ENCODE peak calls at places on chromosome 20, in six cellular contexts. Q, N, W, F, T and K are unnamed samples.

GRCh38 chr20:44582321-44583025 is at the start of gene PKIG:
- DNase-seq in Q (no peak), N (no peak), W (no peak), F (no peak), T (no peak), K (no peak)

GRCh38 chr20:63678071-63678470 is 18.4 kb upstream of the TNFRSF6B start:
- DNase-seq in Q (no peak), N (no peak), W (no peak), F (no peak), T (no peak), K (no peak)

GRCh38 chr20:23937303-23938117 is 51.1 kb downstream of the GGTLC1 start:
- DNase-seq in Q (peak), N (peak), W (peak), F (peak), T (peak), K (peak)

GRCh38 chr20:63553251-63553932 is 567 bp upstream of the FNDC11 start:
- DNase-seq in Q (peak), N (peak), W (peak), F (peak), T (peak), K (no peak)

GRCh38 chr20:23374441-23374840 is 12.5 kb downstream of the GZF1 start:
- DNase-seq in Q (no peak), N (no peak), W (no peak), F (no peak), T (no peak), K (no peak)

GRCh38 chr20:41358230-41358629 is 8.4 kb downstream of the EMILIN3 start:
- DNase-seq in Q (no peak), N (no peak), W (no peak), F (no peak), T (no peak), K (no peak)

GRCh38 chr20:49328790-49329189 is 50.9 kb upstream of the ZNFX1 start:
- DNase-seq in Q (no peak), N (no peak), W (no peak), F (no peak), T (no peak), K (no peak)

GRCh38 chr20:63029358-63030121 is 22.8 kb upstream of the BHLHE23 start:
- DNase-seq in Q (no peak), N (no peak), W (no peak), F (no peak), T (no peak), K (no peak)

GRCh38 chr20:23655551-23656211 is 17.9 kb upstream of the CST3 start:
- DNase-seq in Q (no peak), N (no peak), W (no peak), F (no peak), T (no peak), K (peak)

GRCh38 chr20:50070361-50070760 is 42.6 kb downstream of the UBE2V1 start:
- DNase-seq in Q (peak), N (no peak), W (no peak), F (no peak), T (no peak), K (no peak)

GRCh38 chr20:23059831-23060230 is 10.4 kb upstream of the THBD start:
- DNase-seq in Q (no peak), N (no peak), W (no peak), F (no peak), T (no peak), K (no peak)

GRCh38 chr20:62246872-62247652 is 8.7 kb downstream of the OSBPL2 start:
- DNase-seq in Q (peak), N (no peak), W (no peak), F (no peak), T (no peak), K (no peak)

GRCh38 chr20:19582782-19583181 is 175.3 kb upstream of the RIN2 start:
- DNase-seq in Q (no peak), N (no peak), W (no peak), F (no peak), T (no peak), K (no peak)

GRCh38 chr20:54153041-54153327 is 20.8 kb downstream of the CYP24A1 start:
- DNase-seq in Q (no peak), N (no peak), W (no peak), F (no peak), T (no peak), K (no peak)

GRCh38 chr20:51340451-51340840 is 202.1 kb downstream of the NFATC2 start:
- DNase-seq in Q (no peak), N (no peak), W (no peak), F (peak), T (no peak), K (no peak)

GRCh38 chr20:3171391-3172125 is 1.8 kb downstream of the LZTS3 start:
- DNase-seq in Q (no peak), N (no peak), W (peak), F (no peak), T (no peak), K (no peak)

GRCh38 chr20:4896971-4897497 is 104.3 kb downstream of the SLC23A2 start:
- DNase-seq in Q (no peak), N (no peak), W (no peak), F (no peak), T (no peak), K (no peak)

GRCh38 chr20:42714298-42715141 is 475.2 kb downstream of the PTPRT start:
- DNase-seq in Q (no peak), N (no peak), W (peak), F (no peak), T (no peak), K (no peak)

GRCh38 chr20:43537921-43538854 is 20.6 kb upstream of the SGK2 start:
- DNase-seq in Q (peak), N (no peak), W (peak), F (peak), T (no peak), K (peak)

GRCh38 chr20:51801220-51801991 is 915 bp downstream of the SALL4 start:
- DNase-seq in Q (no peak), N (no peak), W (peak), F (no peak), T (no peak), K (no peak)

GRCh38 chr20:60087563-60088105 is 129.4 kb downstream of the CDH26 start:
- DNase-seq in Q (no peak), N (no peak), W (no peak), F (no peak), T (no peak), K (no peak)

GRCh38 chr20:62382306-62383198 is 4.4 kb upstream of the RPS21 start:
- DNase-seq in Q (peak), N (peak), W (peak), F (peak), T (peak), K (no peak)

GRCh38 chr20:25606094-25606640 is 17.6 kb downstream of the NANP start:
- DNase-seq in Q (no peak), N (no peak), W (no peak), F (no peak), T (no peak), K (no peak)

GRCh38 chr20:59398552-59399265 is 98.3 kb downstream of the EDN3 start:
- DNase-seq in Q (no peak), N (no peak), W (no peak), F (no peak), T (no peak), K (no peak)

GRCh38 chr20:63087236-63087871 is 80.6 kb upstream of the BHLHE23 start:
- DNase-seq in Q (no peak), N (no peak), W (no peak), F (no peak), T (no peak), K (no peak)

GRCh38 chr20:61797200-61797599 is 268.5 kb downstream of the TAF4 start:
- DNase-seq in Q (no peak), N (no peak), W (no peak), F (no peak), T (no peak), K (no peak)

GRCh38 chr20:40009542-40009941 is 679.5 kb downstream of the MAFB start:
- DNase-seq in Q (no peak), N (no peak), W (no peak), F (no peak), T (no peak), K (no peak)

GRCh38 chr20:62977613-62978558 is 25.4 kb downstream of the SLC17A9 start:
- DNase-seq in Q (no peak), N (peak), W (peak), F (peak), T (no peak), K (no peak)

GRCh38 chr20:20210327-20210726 is 157.6 kb upstream of the INSM1 start:
- DNase-seq in Q (no peak), N (no peak), W (peak), F (no peak), T (no peak), K (no peak)

GRCh38 chr20:51022803-51023616 is at the start of gene KCNG1:
- DNase-seq in Q (no peak), N (no peak), W (peak), F (peak), T (peak), K (no peak)

GRCh38 chr20:53805895-53806384 is 212.3 kb upstream of the ZNF217 start:
- DNase-seq in Q (no peak), N (no peak), W (no peak), F (no peak), T (no peak), K (no peak)

GRCh38 chr20:56343861-56344381 is 14.9 kb upstream of the FAM210B start:
- DNase-seq in Q (no peak), N (no peak), W (peak), F (peak), T (peak), K (no peak)
- TF ChIP-seq GABPA in Q (no peak), N (no peak), W (no peak), F (no peak), T (no peak), K (no peak)

GRCh38 chr20:47311967-47312681 is 44.4 kb downstream of the ZMYND8 start:
- DNase-seq in Q (no peak), N (no peak), W (no peak), F (no peak), T (no peak), K (no peak)
- TF ChIP-seq POLR2AphosphoS5 in Q (peak), N (no peak), W (no peak), F (no peak), T (no peak), K (no peak)

GRCh38 chr20:10637062-10637559 is 36.7 kb downstream of the JAG1 start:
- DNase-seq in Q (no peak), N (no peak), W (no peak), F (no peak), T (no peak), K (peak)
- TF ChIP-seq GABPA in Q (no peak), N (no peak), W (no peak), F (no peak), T (no peak), K (no peak)

DNA sequence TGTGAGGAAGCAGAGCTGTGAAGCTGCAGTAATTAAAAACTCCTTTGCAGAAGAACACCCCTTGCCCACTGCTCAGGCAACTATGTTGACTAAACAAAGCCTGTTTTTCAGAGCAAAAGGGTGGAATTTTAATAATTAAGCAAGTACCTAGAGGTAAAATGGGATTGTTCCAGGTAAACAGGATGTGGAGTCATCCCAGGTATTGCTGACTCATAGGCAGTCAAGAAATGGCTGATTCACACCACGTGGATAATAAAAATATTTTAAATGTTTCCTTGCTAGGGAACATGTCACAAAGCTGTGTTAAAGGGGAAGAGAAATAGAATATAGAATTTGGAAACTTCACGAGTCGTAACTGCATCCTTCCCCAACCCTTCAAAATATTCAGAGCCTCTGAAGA is 491.8 kb downstream of the BTBD3 start:
- DNase-seq in Q (no peak), N (no peak), W (no peak), F (no peak), T (no peak), K (no peak)
- TF ChIP-seq POLR2AphosphoS5 in Q (no peak), N (no peak), W (no peak), F (no peak), T (no peak), K (no peak)

GRCh38 chr20:15547109-15547508 is 1026.1 kb downstream of the KIF16B start:
- DNase-seq in Q (no peak), N (no peak), W (no peak), F (no peak), T (no peak), K (no peak)
- TF ChIP-seq GABPA in Q (no peak), N (no peak), W (no peak), F (no peak), T (no peak), K (no peak)

DNA sequence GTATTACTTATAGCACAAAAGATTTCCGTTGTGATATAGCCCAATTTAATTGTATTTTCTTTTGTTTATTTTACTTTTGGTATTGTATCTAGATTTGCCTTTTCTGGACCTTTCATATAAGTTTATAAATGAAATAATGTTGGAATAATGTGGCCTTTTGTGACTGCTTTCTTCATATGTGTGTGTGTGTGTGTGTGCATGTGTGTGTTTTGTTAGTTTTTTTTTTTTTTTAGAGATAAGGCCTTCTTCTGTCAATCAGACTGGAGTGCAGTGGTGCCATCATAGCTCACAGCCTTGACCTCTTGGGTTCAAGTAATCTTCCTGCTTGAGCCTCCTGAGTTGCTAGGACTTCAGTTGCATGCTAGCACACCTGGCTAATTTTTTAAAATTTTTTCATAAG is 37.8 kb upstream of the ASXL1 start:
- DNase-seq in Q (no peak), N (no peak), W (no peak), F (no peak), T (no peak), K (no peak)
- TF ChIP-seq POLR2AphosphoS5 in Q (no peak), N (no peak), W (no peak), F (no peak), T (no peak), K (no peak)

DNA sequence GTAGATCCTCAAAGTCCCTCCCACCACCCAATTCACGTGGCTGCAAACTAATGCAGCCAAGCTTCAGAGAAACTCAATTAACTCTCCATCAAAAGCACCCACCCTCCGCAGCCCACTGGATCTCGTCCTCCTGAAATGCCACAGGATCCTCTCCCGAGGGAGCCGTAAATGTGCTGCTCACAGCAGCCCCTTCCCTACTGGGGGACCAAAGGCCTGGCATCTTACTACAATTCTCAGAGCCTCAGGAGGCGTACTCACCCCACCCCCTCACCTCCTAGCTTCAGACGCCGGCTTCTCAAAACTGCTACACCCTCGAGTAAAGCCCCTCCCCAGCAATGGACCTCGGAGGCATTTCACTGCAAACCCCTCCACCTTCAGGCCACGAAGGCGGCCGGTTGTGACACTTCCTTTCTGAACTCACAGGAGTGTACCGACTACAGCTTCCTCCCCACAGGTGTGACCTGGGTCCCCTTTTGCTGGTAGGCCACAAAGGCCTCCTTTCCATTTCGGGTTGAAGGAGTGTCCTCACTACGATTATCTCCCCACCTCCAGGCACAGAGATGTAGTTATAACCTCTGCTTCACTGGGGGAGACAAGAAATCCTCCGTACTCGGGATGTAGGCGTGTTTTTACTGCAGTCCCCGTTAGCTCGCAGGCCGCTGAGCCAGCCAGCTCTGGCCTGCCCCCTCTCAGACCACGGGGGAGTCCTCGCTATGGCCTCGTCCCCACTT is 722 bp downstream of the CPNE1 start:
- DNase-seq in Q (peak), N (no peak), W (peak), F (peak), T (no peak), K (no peak)
- TF ChIP-seq GABPA in Q (no peak), N (no peak), W (no peak), F (no peak), T (no peak), K (peak)

DNA sequence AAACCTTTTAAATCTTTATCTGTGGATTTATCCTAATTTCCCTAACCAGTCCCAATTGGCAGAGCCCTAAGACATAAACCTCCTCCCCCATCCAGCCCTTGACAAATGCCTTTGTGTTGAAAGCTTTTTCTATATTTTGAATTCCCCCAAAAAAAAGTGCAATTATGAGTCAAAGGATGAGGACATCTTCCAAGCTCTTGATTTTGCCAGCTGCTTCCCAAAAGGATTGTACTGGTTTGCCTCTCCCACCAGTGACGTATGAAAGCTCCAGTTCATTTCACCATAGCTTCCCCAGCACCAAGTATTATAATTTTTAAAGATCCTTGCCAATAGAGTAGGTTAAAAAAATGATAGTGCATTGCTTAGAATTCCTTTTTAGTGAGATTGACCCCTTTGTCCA is 39.0 kb downstream of the SIRPA start:
- DNase-seq in Q (no peak), N (no peak), W (no peak), F (no peak), T (no peak), K (no peak)
- TF ChIP-seq POLR2AphosphoS5 in Q (no peak), N (no peak), W (no peak), F (no peak), T (no peak), K (no peak)

GRCh38 chr20:8901237-8902025 is 167.5 kb upstream of the PLCB4 start:
- DNase-seq in Q (no peak), N (no peak), W (no peak), F (no peak), T (no peak), K (no peak)
- TF ChIP-seq GABPA in Q (no peak), N (no peak), W (no peak), F (no peak), T (no peak), K (no peak)

GRCh38 chr20:58390659-58391035 is 1.6 kb downstream of the VAPB start:
- DNase-seq in Q (no peak), N (no peak), W (no peak), F (no peak), T (no peak), K (no peak)

GRCh38 chr20:58388882-58389323 is at the start of gene VAPB:
- DNase-seq in Q (peak), N (peak), W (peak), F (peak), T (peak), K (peak)

GRCh38 chr20:58388028-58388601 is 914 bp upstream of the VAPB start:
- DNase-seq in Q (no peak), N (no peak), W (no peak), F (no peak), T (no peak), K (no peak)

GRCh38 chr20:58389968-58390658 is 1.1 kb downstream of the VAPB start:
- DNase-seq in Q (no peak), N (no peak), W (no peak), F (peak), T (no peak), K (no peak)

DNA sequence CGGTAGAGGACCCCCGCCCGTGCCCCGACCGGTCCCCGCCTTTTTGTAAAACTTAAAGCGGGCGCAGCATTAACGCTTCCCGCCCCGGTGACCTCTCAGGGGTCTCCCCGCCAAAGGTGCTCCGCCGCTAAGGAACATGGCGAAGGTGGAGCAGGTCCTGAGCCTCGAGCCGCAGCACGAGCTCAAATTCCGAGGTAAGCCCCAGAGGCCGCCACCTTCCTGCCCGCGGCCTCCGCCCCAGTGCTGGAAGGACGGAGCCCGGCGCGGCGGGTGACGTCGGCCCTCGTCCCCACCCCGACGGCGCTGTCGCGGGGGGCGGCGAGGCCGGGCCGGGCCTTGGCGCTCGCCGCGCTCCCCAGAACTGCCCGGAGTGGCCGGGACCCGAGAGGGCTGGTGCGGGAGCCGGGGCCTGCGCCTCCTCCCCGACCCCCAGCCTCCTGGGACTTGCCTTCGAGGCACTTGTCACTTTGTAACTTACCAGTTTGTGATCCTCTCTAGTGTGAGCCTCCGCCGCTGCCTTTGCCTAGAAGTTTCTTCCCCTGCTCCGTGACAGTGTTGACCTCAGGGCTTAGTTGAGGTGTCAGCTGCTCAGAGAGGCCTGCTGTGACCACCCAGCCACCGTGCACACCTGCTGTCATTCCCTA is 417 bp downstream of the VAPB start:
- DNase-seq in Q (peak), N (no peak), W (peak), F (peak), T (no peak), K (peak)
- TF ChIP-seq POLR2AphosphoS5 in Q (no peak), N (peak), W (no peak), F (peak), T (peak), K (no peak)